ENCODE peak calls at places on chromosome 18, in five cellular contexts. X is substantia nigra, T is heart left ventricle, H is EL, L is foreskin keratinocyte. I is an unnamed sample.

GRCh38 chr18:49591775-49592174 is 29.9 kb downstream of the LIPG start:
- DNase-seq in X (no peak), T (no peak), H (no peak), L (no peak), I (no peak)

GRCh38 chr18:75051757-75052156 is 157.2 kb downstream of the PTGR3 start:
- DNase-seq in H (no peak), T (no peak), L (no peak), X (no peak), I (no peak)

GRCh38 chr18:48913723-48914122 is 37.0 kb downstream of the SMAD7 start:
- DNase-seq in T (no peak), X (no peak), H (no peak), L (no peak), I (no peak)

GRCh38 chr18:58009166-58009565 is 34.9 kb upstream of the NEDD4L start:
- DNase-seq in X (no peak), T (no peak), L (no peak), H (no peak), I (no peak)

GRCh38 chr18:4994710-4995109 is 202.3 kb downstream of the AKAIN1 start:
- DNase-seq in L (no peak), H (no peak), T (no peak), X (no peak), I (no peak)

GRCh38 chr18:61569176-61569892 is 236.1 kb downstream of the CDH20 start:
- DNase-seq in X (no peak), L (peak), T (peak), H (peak), I (peak)

GRCh38 chr18:52060612-52061259 is 279.3 kb upstream of the DCC start:
- DNase-seq in L (no peak), H (no peak), X (no peak), T (no peak), I (no peak)

GRCh38 chr18:54995421-54995820 is 36.2 kb upstream of the CCDC68 start:
- DNase-seq in X (no peak), T (no peak), H (no peak), L (no peak), I (no peak)

GRCh38 chr18:48562075-48562474 is 23.2 kb downstream of the CTIF start:
- DNase-seq in X (no peak), L (no peak), T (no peak), H (no peak), I (no peak)

GRCh38 chr18:69102959-69103358 is 297.7 kb upstream of the DOK6 start:
- DNase-seq in L (no peak), H (no peak), T (no peak), X (no peak), I (no peak)

GRCh38 chr18:59196161-59196560 is 23.8 kb upstream of the GRP start:
- DNase-seq in L (no peak), H (no peak), T (no peak), X (no peak), I (no peak)

GRCh38 chr18:6885992-6886823 is 156.7 kb downstream of the ARHGAP28 start:
- DNase-seq in X (peak), T (peak), H (peak), L (peak), I (no peak)

GRCh38 chr18:56282234-56283104 is 355.9 kb downstream of the TXNL1 start:
- DNase-seq in T (no peak), X (no peak), H (no peak), L (no peak), I (no peak)

GRCh38 chr18:46705521-46705920 is 48.5 kb upstream of the LOXHD1 start:
- DNase-seq in X (no peak), T (no peak), L (no peak), H (no peak), I (no peak)

GRCh38 chr18:70234667-70235459 is 29.4 kb upstream of the RTTN start:
- DNase-seq in H (peak), L (no peak), T (no peak), X (no peak), I (no peak)

GRCh38 chr18:25284861-25285574 is 66.9 kb downstream of the ZNF521 start:
- DNase-seq in T (peak), H (no peak), X (no peak), L (no peak), I (no peak)

GRCh38 chr18:57209697-57210096 is 62.8 kb downstream of the BOD1L2 start:
- DNase-seq in T (no peak), L (no peak), X (no peak), H (no peak), I (no peak)

GRCh38 chr18:3985664-3986063 is 469.4 kb downstream of the DLGAP1 start:
- DNase-seq in T (no peak), X (no peak), H (peak), L (peak), I (peak)

GRCh38 chr18:22674300-22674699 is 256.6 kb upstream of the CTAGE1 start:
- DNase-seq in X (no peak), H (peak), L (peak), T (no peak), I (peak)

GRCh38 chr18:24136967-24137373 is 1.9 kb upstream of the CABYR start:
- DNase-seq in X (no peak), H (peak), T (no peak), L (no peak), I (no peak)

GRCh38 chr18:41646915-41647314 is 308.1 kb upstream of the PIK3C3 start:
- DNase-seq in L (no peak), T (no peak), X (no peak), H (no peak), I (no peak)